ENCODE peak calls at places on chromosomes 6 and 20, in seven cellular contexts. One of them, this sample, is unnamed. For H3K4me1, the result is how much of the 10 kb centered on the place peaks cover.

GRCh38 chr6:42135161-42135560 is 7.3 kb downstream of the C6orf132 start:
- DNase-seq in astrocyte: no peak
- DNase-seq in cardiac muscle cell: no peak
- DNase-seq in ovary: no peak
- DNase-seq in transverse colon: no peak
- DNase-seq in CD4-positive, CD25-positive, alpha-beta regulatory T cell: no peak
- DNase-seq in aorta: no peak
- DNase-seq in this sample: no peak

GRCh38 chr6:16523550-16524379 is 237.5 kb downstream of the ATXN1 start:
- DNase-seq in cardiac muscle cell: no peak
- DNase-seq in CD4-positive, CD25-positive, alpha-beta regulatory T cell: no peak
- DNase-seq in transverse colon: no peak
- DNase-seq in astrocyte: peak
- DNase-seq in aorta: no peak
- DNase-seq in ovary: no peak
- DNase-seq in this sample: peak

GRCh38 chr20:17210983-17211382 is 15.9 kb upstream of the PCSK2 start:
- DNase-seq in CD4-positive, CD25-positive, alpha-beta regulatory T cell: no peak
- DNase-seq in astrocyte: no peak
- DNase-seq in aorta: no peak
- DNase-seq in cardiac muscle cell: no peak
- DNase-seq in transverse colon: no peak
- DNase-seq in ovary: no peak
- DNase-seq in this sample: no peak

GRCh38 chr6:141848029-141848890 is 284.5 kb upstream of the GJE1 start:
- DNase-seq in cardiac muscle cell: no peak
- DNase-seq in transverse colon: peak
- DNase-seq in astrocyte: peak
- DNase-seq in ovary: no peak
- DNase-seq in aorta: no peak
- DNase-seq in CD4-positive, CD25-positive, alpha-beta regulatory T cell: peak
- DNase-seq in this sample: no peak

GRCh38 chr6:115004982-115005381 is 662.2 kb upstream of the HS3ST5 start:
- DNase-seq in ovary: no peak
- DNase-seq in CD4-positive, CD25-positive, alpha-beta regulatory T cell: no peak
- DNase-seq in transverse colon: no peak
- DNase-seq in astrocyte: no peak
- DNase-seq in cardiac muscle cell: no peak
- DNase-seq in aorta: no peak
- DNase-seq in this sample: no peak

GRCh38 chr20:55947701-55948100 is 57.6 kb downstream of the CBLN4 start:
- DNase-seq in cardiac muscle cell: no peak
- DNase-seq in astrocyte: no peak
- DNase-seq in ovary: no peak
- DNase-seq in aorta: no peak
- DNase-seq in CD4-positive, CD25-positive, alpha-beta regulatory T cell: no peak
- DNase-seq in transverse colon: no peak
- DNase-seq in this sample: no peak

GRCh38 chr6:77604476-77604875 is 48.4 kb upstream of the MEI4 start:
- DNase-seq in ovary: no peak
- DNase-seq in CD4-positive, CD25-positive, alpha-beta regulatory T cell: no peak
- DNase-seq in astrocyte: no peak
- DNase-seq in cardiac muscle cell: no peak
- DNase-seq in aorta: no peak
- DNase-seq in transverse colon: no peak
- DNase-seq in this sample: no peak

GRCh38 chr6:79127660-79128059 is 49.6 kb upstream of the PHIP start:
- DNase-seq in CD4-positive, CD25-positive, alpha-beta regulatory T cell: peak
- DNase-seq in cardiac muscle cell: no peak
- DNase-seq in aorta: no peak
- DNase-seq in astrocyte: no peak
- DNase-seq in transverse colon: no peak
- DNase-seq in ovary: no peak
- DNase-seq in this sample: no peak

GRCh38 chr20:35700625-35701148 is 1.5 kb downstream of the ROMO1 start:
- DNase-seq in cardiac muscle cell: no peak
- DNase-seq in aorta: no peak
- DNase-seq in CD4-positive, CD25-positive, alpha-beta regulatory T cell: no peak
- DNase-seq in transverse colon: no peak
- DNase-seq in astrocyte: no peak
- DNase-seq in ovary: no peak
- DNase-seq in this sample: no peak

GRCh38 chr6:19322691-19323470 is 514.3 kb upstream of the ID4 start:
- DNase-seq in ovary: no peak
- DNase-seq in astrocyte: peak
- DNase-seq in aorta: no peak
- DNase-seq in cardiac muscle cell: no peak
- DNase-seq in CD4-positive, CD25-positive, alpha-beta regulatory T cell: no peak
- DNase-seq in transverse colon: no peak
- DNase-seq in this sample: no peak

GRCh38 chr6:166469426-166469961 is 86.8 kb upstream of the MPC1 start:
- DNase-seq in CD4-positive, CD25-positive, alpha-beta regulatory T cell: no peak
- DNase-seq in ovary: no peak
- DNase-seq in astrocyte: no peak
- DNase-seq in cardiac muscle cell: no peak
- DNase-seq in transverse colon: no peak
- DNase-seq in aorta: no peak
- DNase-seq in this sample: peak

GRCh38 chr6:151425561-151425960 is 26.4 kb downstream of the RMND1 start:
- DNase-seq in CD4-positive, CD25-positive, alpha-beta regulatory T cell: no peak
- DNase-seq in transverse colon: peak
- DNase-seq in aorta: no peak
- DNase-seq in astrocyte: no peak
- DNase-seq in ovary: no peak
- DNase-seq in cardiac muscle cell: no peak
- DNase-seq in this sample: no peak

GRCh38 chr6:84392292-84392691 is 164.8 kb upstream of the CEP162 start:
- DNase-seq in astrocyte: no peak
- DNase-seq in cardiac muscle cell: no peak
- DNase-seq in ovary: no peak
- DNase-seq in CD4-positive, CD25-positive, alpha-beta regulatory T cell: no peak
- DNase-seq in aorta: no peak
- DNase-seq in transverse colon: no peak
- DNase-seq in this sample: no peak

GRCh38 chr6:71419954-71420692 is 131.5 kb downstream of the OGFRL1 start:
- DNase-seq in ovary: peak
- DNase-seq in astrocyte: no peak
- DNase-seq in cardiac muscle cell: peak
- DNase-seq in transverse colon: peak
- DNase-seq in aorta: peak
- DNase-seq in CD4-positive, CD25-positive, alpha-beta regulatory T cell: no peak
- DNase-seq in this sample: peak

DNA sequence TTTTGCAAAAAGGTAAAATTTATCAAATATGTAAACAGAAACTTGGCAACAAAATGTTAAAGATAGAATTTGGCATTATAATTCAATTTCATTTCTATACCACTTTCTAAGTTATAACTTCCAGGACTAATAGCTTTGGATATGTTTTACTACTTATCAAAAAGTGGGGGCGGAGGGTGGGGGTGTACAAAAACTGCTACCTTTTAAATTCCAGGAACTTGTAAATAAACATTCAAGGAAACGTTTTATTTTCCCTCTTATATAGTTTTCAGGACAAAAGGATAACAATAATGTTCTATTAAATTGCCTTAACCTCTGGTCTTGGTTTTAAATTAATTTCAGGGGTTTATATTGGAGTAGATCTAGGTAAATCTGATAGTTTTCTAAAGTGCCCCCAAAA is 103.8 kb downstream of the DST start:
- DNase-seq in ovary: no peak
- DNase-seq in cardiac muscle cell: no peak
- DNase-seq in CD4-positive, CD25-positive, alpha-beta regulatory T cell: no peak
- DNase-seq in aorta: no peak
- DNase-seq in transverse colon: no peak
- DNase-seq in astrocyte: no peak
- DNase-seq in this sample: no peak
- H3K4me1 ChIP-seq in ovary: under half
- H3K4me1 ChIP-seq in cardiac muscle cell: under half
- H3K4me1 ChIP-seq in CD4-positive, CD25-positive, alpha-beta regulatory T cell: under half
- H3K4me1 ChIP-seq in aorta: under half
- H3K4me1 ChIP-seq in transverse colon: under half
- H3K4me1 ChIP-seq in astrocyte: under half
- H3K4me1 ChIP-seq in this sample: under half

GRCh38 chr6:45500924-45501816 is 123.4 kb upstream of the SUPT3H start:
- DNase-seq in ovary: no peak
- DNase-seq in cardiac muscle cell: no peak
- DNase-seq in CD4-positive, CD25-positive, alpha-beta regulatory T cell: no peak
- DNase-seq in transverse colon: no peak
- DNase-seq in aorta: no peak
- DNase-seq in astrocyte: no peak
- DNase-seq in this sample: no peak

GRCh38 chr6:45502446-45502845 is 124.7 kb upstream of the SUPT3H start:
- DNase-seq in cardiac muscle cell: no peak
- DNase-seq in astrocyte: no peak
- DNase-seq in ovary: no peak
- DNase-seq in transverse colon: no peak
- DNase-seq in CD4-positive, CD25-positive, alpha-beta regulatory T cell: no peak
- DNase-seq in aorta: no peak
- DNase-seq in this sample: no peak

GRCh38 chr6:45507156-45507555 is 129.4 kb upstream of the SUPT3H start:
- DNase-seq in CD4-positive, CD25-positive, alpha-beta regulatory T cell: no peak
- DNase-seq in transverse colon: no peak
- DNase-seq in ovary: no peak
- DNase-seq in aorta: no peak
- DNase-seq in cardiac muscle cell: no peak
- DNase-seq in astrocyte: no peak
- DNase-seq in this sample: no peak

GRCh38 chr6:45505470-45505869 is 127.7 kb upstream of the SUPT3H start:
- DNase-seq in astrocyte: no peak
- DNase-seq in CD4-positive, CD25-positive, alpha-beta regulatory T cell: no peak
- DNase-seq in aorta: no peak
- DNase-seq in transverse colon: no peak
- DNase-seq in ovary: no peak
- DNase-seq in cardiac muscle cell: no peak
- DNase-seq in this sample: no peak

GRCh38 chr6:45504947-45505346 is 127.2 kb upstream of the SUPT3H start:
- DNase-seq in transverse colon: no peak
- DNase-seq in aorta: no peak
- DNase-seq in CD4-positive, CD25-positive, alpha-beta regulatory T cell: no peak
- DNase-seq in ovary: peak
- DNase-seq in astrocyte: peak
- DNase-seq in cardiac muscle cell: peak
- DNase-seq in this sample: no peak
- H3K27ac ChIP-seq in transverse colon: no peak
- H3K27ac ChIP-seq in aorta: no peak
- H3K27ac ChIP-seq in CD4-positive, CD25-positive, alpha-beta regulatory T cell: no peak
- H3K27ac ChIP-seq in ovary: no peak
- H3K27ac ChIP-seq in astrocyte: peak
- H3K27ac ChIP-seq in cardiac muscle cell: no peak
- H3K27ac ChIP-seq in this sample: no peak

GRCh38 chr6:143746202-143747119 is 68.7 kb downstream of the PHACTR2 start:
- DNase-seq in aorta: no peak
- DNase-seq in transverse colon: no peak
- DNase-seq in ovary: peak
- DNase-seq in CD4-positive, CD25-positive, alpha-beta regulatory T cell: no peak
- DNase-seq in astrocyte: no peak
- DNase-seq in cardiac muscle cell: peak
- DNase-seq in this sample: no peak
- H3K4me3 ChIP-seq in aorta: peak
- H3K4me3 ChIP-seq in transverse colon: no peak
- H3K4me3 ChIP-seq in ovary: no peak
- H3K4me3 ChIP-seq in CD4-positive, CD25-positive, alpha-beta regulatory T cell: no peak
- H3K4me3 ChIP-seq in astrocyte: peak
- H3K4me3 ChIP-seq in cardiac muscle cell: no peak
- H3K4me3 ChIP-seq in this sample: no peak

GRCh38 chr20:49986049-49986448 is 3.3 kb downstream of the SNAI1 start:
- DNase-seq in ovary: no peak
- DNase-seq in CD4-positive, CD25-positive, alpha-beta regulatory T cell: no peak
- DNase-seq in aorta: no peak
- DNase-seq in astrocyte: no peak
- DNase-seq in cardiac muscle cell: no peak
- DNase-seq in transverse colon: no peak
- DNase-seq in this sample: no peak

GRCh38 chr20:49990310-49990720 is 7.5 kb downstream of the SNAI1 start:
- DNase-seq in aorta: no peak
- DNase-seq in astrocyte: peak
- DNase-seq in CD4-positive, CD25-positive, alpha-beta regulatory T cell: no peak
- DNase-seq in transverse colon: no peak
- DNase-seq in cardiac muscle cell: no peak
- DNase-seq in ovary: no peak
- DNase-seq in this sample: peak

GRCh38 chr20:49987868-49988690 is 5.3 kb downstream of the SNAI1 start:
- DNase-seq in CD4-positive, CD25-positive, alpha-beta regulatory T cell: no peak
- DNase-seq in cardiac muscle cell: no peak
- DNase-seq in aorta: no peak
- DNase-seq in ovary: no peak
- DNase-seq in transverse colon: no peak
- DNase-seq in astrocyte: peak
- DNase-seq in this sample: no peak

GRCh38 chr20:49987015-49987867 is 4.5 kb downstream of the SNAI1 start:
- DNase-seq in aorta: no peak
- DNase-seq in ovary: no peak
- DNase-seq in cardiac muscle cell: no peak
- DNase-seq in CD4-positive, CD25-positive, alpha-beta regulatory T cell: no peak
- DNase-seq in astrocyte: peak
- DNase-seq in transverse colon: no peak
- DNase-seq in this sample: no peak

GRCh38 chr20:49989234-49990065 is 6.7 kb downstream of the SNAI1 start:
- DNase-seq in cardiac muscle cell: no peak
- DNase-seq in CD4-positive, CD25-positive, alpha-beta regulatory T cell: no peak
- DNase-seq in astrocyte: peak
- DNase-seq in aorta: peak
- DNase-seq in ovary: peak
- DNase-seq in transverse colon: peak
- DNase-seq in this sample: peak
- H3K4me1 ChIP-seq in cardiac muscle cell: under half
- H3K4me1 ChIP-seq in CD4-positive, CD25-positive, alpha-beta regulatory T cell: under half
- H3K4me1 ChIP-seq in astrocyte: half or more
- H3K4me1 ChIP-seq in aorta: under half
- H3K4me1 ChIP-seq in ovary: under half
- H3K4me1 ChIP-seq in transverse colon: under half
- H3K4me1 ChIP-seq in this sample: under half

GRCh38 chr20:34010405-34010895 is 16.7 kb downstream of the RALY start:
- DNase-seq in cardiac muscle cell: no peak
- DNase-seq in transverse colon: no peak
- DNase-seq in astrocyte: no peak
- DNase-seq in aorta: no peak
- DNase-seq in ovary: no peak
- DNase-seq in CD4-positive, CD25-positive, alpha-beta regulatory T cell: no peak
- DNase-seq in this sample: no peak
- H3K27ac ChIP-seq in cardiac muscle cell: no peak
- H3K27ac ChIP-seq in transverse colon: no peak
- H3K27ac ChIP-seq in astrocyte: no peak
- H3K27ac ChIP-seq in aorta: no peak
- H3K27ac ChIP-seq in ovary: no peak
- H3K27ac ChIP-seq in CD4-positive, CD25-positive, alpha-beta regulatory T cell: no peak
- H3K27ac ChIP-seq in this sample: peak

GRCh38 chr6:34514112-34514511 is 42.0 kb downstream of the SPDEF start:
- DNase-seq in astrocyte: no peak
- DNase-seq in transverse colon: no peak
- DNase-seq in ovary: no peak
- DNase-seq in aorta: peak
- DNase-seq in cardiac muscle cell: no peak
- DNase-seq in CD4-positive, CD25-positive, alpha-beta regulatory T cell: no peak
- DNase-seq in this sample: no peak
- H3K4me3 ChIP-seq in astrocyte: no peak
- H3K4me3 ChIP-seq in transverse colon: no peak
- H3K4me3 ChIP-seq in ovary: no peak
- H3K4me3 ChIP-seq in aorta: no peak
- H3K4me3 ChIP-seq in cardiac muscle cell: no peak
- H3K4me3 ChIP-seq in CD4-positive, CD25-positive, alpha-beta regulatory T cell: no peak
- H3K4me3 ChIP-seq in this sample: no peak

This sample was measured in left lung.